ENCODE peak calls at places on chromosomes 3 and 15, in nine cellular contexts. X is upper lobe of right lung, M is hepatic stellate cell, Y is fibroblast of gingiva, E is AG10803, Q is NCI-H1092 treated with DMSO at 0.1 percent for 48 hours, R is LoVo, L is body of pancreas, D is NCI-H526. N is an unnamed sample.

GRCh38 chr3:177484206-177484605 is 286.9 kb upstream of the TBL1XR1 start:
- DNase-seq in R (no peak), L (no peak), Q (no peak), E (peak), M (no peak), X (no peak), Y (no peak), D (no peak), N (no peak)

GRCh38 chr3:124669470-124669869 is 60.8 kb upstream of the UMPS start:
- DNase-seq in M (peak), Y (peak), X (no peak), L (no peak), R (no peak), Q (no peak), E (peak), D (no peak), N (no peak)

GRCh38 chr3:12663936-12664908 is at the start of gene RAF1:
- DNase-seq in D (peak), E (peak), Y (peak), L (peak), R (peak), Q (peak), X (peak), M (peak), N (peak)

GRCh38 chr3:111080357-111080937 is 8.8 kb downstream of the NECTIN3 start:
- DNase-seq in Y (peak), Q (no peak), L (no peak), E (peak), R (peak), D (peak), X (no peak), M (peak), N (no peak)

GRCh38 chr15:89780601-89781000 is 4.5 kb downstream of the MESP2 start:
- DNase-seq in R (no peak), D (no peak), M (no peak), X (no peak), Q (no peak), E (no peak), Y (no peak), L (no peak), N (no peak)

GRCh38 chr15:95557226-95558046 is 773.1 kb upstream of the NR2F2 start:
- DNase-seq in Q (no peak), D (no peak), X (no peak), E (peak), R (peak), L (no peak), M (peak), Y (peak), N (no peak)

GRCh38 chr15:31332681-31333071 is 6.0 kb downstream of the KLF13 start:
- DNase-seq in R (no peak), M (no peak), X (peak), Q (no peak), L (no peak), Y (no peak), D (no peak), E (no peak), N (no peak)

GRCh38 chr3:99167016-99167415 is 265.5 kb upstream of the DCBLD2 start:
- DNase-seq in L (no peak), M (no peak), D (no peak), E (peak), R (no peak), X (no peak), Y (peak), Q (no peak), N (no peak)

GRCh38 chr3:176514297-176514696 is 683.0 kb downstream of the TBL1XR1 start:
- DNase-seq in Y (peak), Q (no peak), X (no peak), D (peak), E (peak), L (no peak), R (peak), M (peak), N (no peak)

GRCh38 chr3:129160891-129161859 is at the start of gene ISY1:
- DNase-seq in L (peak), X (peak), D (peak), Y (peak), E (peak), R (peak), M (peak), Q (peak), N (peak)

GRCh38 chr3:123658118-123658859 is 73.4 kb upstream of the HACD2 start:
- DNase-seq in Y (peak), X (no peak), R (no peak), M (peak), Q (peak), E (peak), L (peak), D (no peak), N (no peak)

GRCh38 chr3:149596136-149596770 is 61.6 kb downstream of the WWTR1 start:
- DNase-seq in Y (peak), E (peak), Q (no peak), D (no peak), X (no peak), M (no peak), R (no peak), L (no peak), N (no peak)

GRCh38 chr15:85003593-85004312 is 22.1 kb downstream of the PDE8A start:
- DNase-seq in D (no peak), Q (no peak), M (no peak), R (no peak), Y (no peak), X (no peak), E (no peak), L (peak), N (no peak)

GRCh38 chr3:155334897-155335883 is 41.7 kb upstream of the STRIT1 start:
- DNase-seq in Y (no peak), L (peak), E (no peak), X (no peak), R (no peak), D (no peak), Q (no peak), M (no peak), N (no peak)

GRCh38 chr15:63522143-63522531 is 17.7 kb downstream of the USP3 start:
- DNase-seq in R (no peak), X (no peak), M (no peak), D (no peak), L (no peak), E (peak), Y (no peak), Q (no peak), N (no peak)

GRCh38 chr3:190430906-190431305 is 18.8 kb downstream of the TMEM207 start:
- DNase-seq in L (no peak), R (no peak), D (no peak), Q (no peak), Y (no peak), M (no peak), X (no peak), E (no peak), N (no peak)

GRCh38 chr3:8445861-8446260 is 55.8 kb upstream of the LMCD1 start:
- DNase-seq in D (no peak), Q (no peak), M (no peak), Y (peak), L (no peak), X (no peak), E (peak), R (peak), N (no peak)

GRCh38 chr15:41882689-41883483 is 11.0 kb downstream of the SPTBN5 start:
- DNase-seq in E (no peak), D (no peak), X (no peak), R (no peak), Q (no peak), Y (no peak), L (no peak), M (no peak), N (no peak)

GRCh38 chr15:80568298-80568697 is 126.8 kb upstream of the ABHD17C start:
- DNase-seq in R (no peak), L (no peak), Q (no peak), X (no peak), D (no peak), M (no peak), Y (no peak), E (no peak), N (no peak)

GRCh38 chr3:129576514-129577345 is 29.7 kb downstream of the PLXND1 start:
- DNase-seq in D (peak), L (peak), R (no peak), M (no peak), Y (no peak), E (peak), X (no peak), Q (peak), N (peak)

GRCh38 chr3:75237041-75237775 is 426.9 kb upstream of the FRG2C start:
- DNase-seq in R (no peak), Y (no peak), X (no peak), Q (no peak), D (no peak), M (no peak), E (no peak), L (no peak), N (no peak)

GRCh38 chr3:4719011-4719649 is 226.0 kb downstream of the ITPR1 start:
- DNase-seq in R (no peak), Q (no peak), X (no peak), D (no peak), L (no peak), M (no peak), Y (peak), E (peak), N (no peak)

GRCh38 chr15:71278989-71279756 is 163.9 kb downstream of the THSD4 start:
- DNase-seq in Y (peak), D (no peak), R (peak), X (no peak), Q (peak), E (peak), L (peak), M (peak), N (peak)

GRCh38 chr15:64622410-64623260 is 152.8 kb downstream of the RBPMS2 start:
- DNase-seq in M (no peak), L (no peak), Y (no peak), E (no peak), X (no peak), D (no peak), Q (no peak), R (no peak), N (no peak)

GRCh38 chr3:32759342-32759741 is 58.5 kb upstream of the TRIM71 start:
- DNase-seq in E (no peak), L (no peak), R (no peak), X (no peak), M (no peak), Q (no peak), Y (no peak), D (no peak), N (no peak)

GRCh38 chr3:44114142-44114541 is 127.5 kb upstream of the TOPAZ1 start:
- DNase-seq in M (peak), E (peak), R (peak), Y (no peak), D (peak), Q (peak), X (no peak), L (peak), N (no peak)

GRCh38 chr3:9124725-9125124 is 124.7 kb downstream of the SRGAP3 start:
- DNase-seq in R (no peak), D (no peak), Q (no peak), E (no peak), X (no peak), L (no peak), M (no peak), Y (no peak), N (no peak)

GRCh38 chr15:80585544-80586018 is 109.5 kb upstream of the ABHD17C start:
- DNase-seq in Q (no peak), D (peak), E (no peak), R (peak), Y (no peak), X (no peak), L (no peak), M (no peak), N (no peak)

GRCh38 chr3:76405196-76405595 is 619.8 kb upstream of the ZNF717 start:
- DNase-seq in E (no peak), L (no peak), X (no peak), R (no peak), M (no peak), Q (no peak), D (no peak), Y (no peak), N (no peak)

GRCh38 chr3:47250309-47251060 is 32.1 kb downstream of the KIF9 start:
- DNase-seq in X (peak), D (peak), E (peak), Q (no peak), M (peak), L (peak), Y (no peak), R (peak), N (no peak)

GRCh38 chr3:186637661-186638060 is 2.5 kb upstream of the FETUB start:
- DNase-seq in R (no peak), M (no peak), D (no peak), E (no peak), L (no peak), X (no peak), Q (no peak), Y (no peak), N (no peak)